ENCODE peak calls at places on chromosomes 12 and 14, in eight cellular contexts. One of them, this sample, is unnamed.

GRCh38 chr14:49051328-49052060 is 534.7 kb downstream of the RPS29 start:
- DNase-seq in foreskin fibroblast: no peak
- DNase-seq in A549: no peak
- DNase-seq in HCEC 1CT: no peak
- DNase-seq in stimulated activated CD4-positive, alpha-beta T cell treated with anti-CD3 and anti-CD28 coated beads, Interleukin-15, amount 100 ng/mL, for 24 hours: no peak
- DNase-seq in SW480: no peak
- DNase-seq in heart left ventricle: no peak
- DNase-seq in NCI-H510A treated with DMSO at 0.1 percent for 48 hours: no peak
- DNase-seq in this sample: no peak

GRCh38 chr12:69331482-69331845 is 16.7 kb upstream of the LYZ start:
- DNase-seq in foreskin fibroblast: peak; percentile 19
- DNase-seq in A549: no peak
- DNase-seq in HCEC 1CT: no peak
- DNase-seq in stimulated activated CD4-positive, alpha-beta T cell treated with anti-CD3 and anti-CD28 coated beads, Interleukin-15, amount 100 ng/mL, for 24 hours: no peak
- DNase-seq in SW480: no peak
- DNase-seq in heart left ventricle: no peak
- DNase-seq in NCI-H510A treated with DMSO at 0.1 percent for 48 hours: peak; percentile 75
- DNase-seq in this sample: no peak

GRCh38 chr14:105317546-105317945 is 3.0 kb downstream of the PACS2 start:
- DNase-seq in foreskin fibroblast: peak; percentile 72
- DNase-seq in A549: no peak
- DNase-seq in HCEC 1CT: peak; percentile 33
- DNase-seq in stimulated activated CD4-positive, alpha-beta T cell treated with anti-CD3 and anti-CD28 coated beads, Interleukin-15, amount 100 ng/mL, for 24 hours: peak; percentile 32
- DNase-seq in SW480: no peak
- DNase-seq in heart left ventricle: no peak
- DNase-seq in NCI-H510A treated with DMSO at 0.1 percent for 48 hours: no peak
- DNase-seq in this sample: peak; percentile 45

GRCh38 chr12:65902504-65902903 is 78.2 kb downstream of the HMGA2 start:
- DNase-seq in foreskin fibroblast: peak; percentile 58
- DNase-seq in A549: no peak
- DNase-seq in HCEC 1CT: peak; percentile 70
- DNase-seq in stimulated activated CD4-positive, alpha-beta T cell treated with anti-CD3 and anti-CD28 coated beads, Interleukin-15, amount 100 ng/mL, for 24 hours: no peak
- DNase-seq in SW480: no peak
- DNase-seq in heart left ventricle: no peak
- DNase-seq in NCI-H510A treated with DMSO at 0.1 percent for 48 hours: no peak
- DNase-seq in this sample: no peak

GRCh38 chr12:110314308-110314707 is 33.3 kb downstream of the ATP2A2 start:
- DNase-seq in foreskin fibroblast: peak; percentile 80
- DNase-seq in A549: peak; percentile 68
- DNase-seq in HCEC 1CT: peak; percentile 96
- DNase-seq in stimulated activated CD4-positive, alpha-beta T cell treated with anti-CD3 and anti-CD28 coated beads, Interleukin-15, amount 100 ng/mL, for 24 hours: no peak
- DNase-seq in SW480: no peak
- DNase-seq in heart left ventricle: no peak
- DNase-seq in NCI-H510A treated with DMSO at 0.1 percent for 48 hours: no peak
- DNase-seq in this sample: no peak

GRCh38 chr14:102487204-102487577 is 22.4 kb downstream of the ANKRD9 start:
- DNase-seq in foreskin fibroblast: no peak
- DNase-seq in A549: no peak
- DNase-seq in HCEC 1CT: no peak
- DNase-seq in stimulated activated CD4-positive, alpha-beta T cell treated with anti-CD3 and anti-CD28 coated beads, Interleukin-15, amount 100 ng/mL, for 24 hours: no peak
- DNase-seq in SW480: no peak
- DNase-seq in heart left ventricle: no peak
- DNase-seq in NCI-H510A treated with DMSO at 0.1 percent for 48 hours: no peak
- DNase-seq in this sample: no peak

GRCh38 chr12:50569321-50569720 is 64.5 kb downstream of the DIP2B start:
- DNase-seq in foreskin fibroblast: no peak
- DNase-seq in A549: no peak
- DNase-seq in HCEC 1CT: no peak
- DNase-seq in stimulated activated CD4-positive, alpha-beta T cell treated with anti-CD3 and anti-CD28 coated beads, Interleukin-15, amount 100 ng/mL, for 24 hours: no peak
- DNase-seq in SW480: no peak
- DNase-seq in heart left ventricle: no peak
- DNase-seq in NCI-H510A treated with DMSO at 0.1 percent for 48 hours: no peak
- DNase-seq in this sample: no peak

GRCh38 chr14:67418368-67419174 is 6.6 kb upstream of the PLEK2 start:
- DNase-seq in foreskin fibroblast: peak; percentile 34
- DNase-seq in A549: peak; percentile 35
- DNase-seq in HCEC 1CT: no peak
- DNase-seq in stimulated activated CD4-positive, alpha-beta T cell treated with anti-CD3 and anti-CD28 coated beads, Interleukin-15, amount 100 ng/mL, for 24 hours: no peak
- DNase-seq in SW480: peak; percentile 68
- DNase-seq in heart left ventricle: no peak
- DNase-seq in NCI-H510A treated with DMSO at 0.1 percent for 48 hours: no peak
- DNase-seq in this sample: no peak